ENCODE peak calls at places on chromosome 19, in eight cellular contexts. C is GM23338, U is HCT116, R is endothelial cell of umbilical vein, O is K562, X is H1, V is HepG2, Q is GM12878. B is an unnamed sample.

GRCh38 chr19:511101-511841 is 4.0 kb downstream of the TPGS1 start:
- DNase-seq in X (no peak), V (no peak), R (peak; percentile 71), C (no peak), Q (no peak), O (peak; percentile 15), U (peak; percentile 83), B (no peak)

GRCh38 chr19:32291876-32292275 is 53.5 kb upstream of the ZNF507 start:
- DNase-seq in X (no peak), C (no peak), O (no peak), Q (no peak), R (no peak), V (no peak), U (no peak), B (no peak)

GRCh38 chr19:33434090-33434885 is 60.8 kb downstream of the CEBPG start:
- DNase-seq in C (no peak), O (no peak), V (no peak), U (no peak), X (no peak), Q (no peak), R (no peak), B (no peak)

GRCh38 chr19:39409207-39409885 is 2.7 kb downstream of the ZFP36 start:
- DNase-seq in O (peak; percentile 66), Q (no peak), C (peak; percentile 99), U (peak; percentile 90), R (peak; percentile 55), X (peak; percentile 73), V (peak; percentile 61), B (no peak)

GRCh38 chr19:55563261-55563690 is 17.4 kb downstream of the ZNF579 start:
- DNase-seq in Q (no peak), O (no peak), U (no peak), R (no peak), V (no peak), C (no peak), X (no peak), B (no peak)

GRCh38 chr19:35533822-35534521 is 716 bp downstream of the GAPDHS start:
- DNase-seq in C (peak; percentile 82), R (no peak), Q (no peak), X (no peak), V (peak; percentile 23), U (no peak), O (no peak), B (no peak)

GRCh38 chr19:28292822-28293500 is 920.0 kb downstream of the UQCRFS1 start:
- DNase-seq in Q (no peak), V (no peak), O (no peak), C (peak; percentile 72), R (peak; percentile 30), U (no peak), X (no peak), B (no peak)

GRCh38 chr19:19115954-19116353 is 22.3 kb downstream of the TMEM161A start:
- DNase-seq in R (no peak), V (peak; percentile 45), C (peak; percentile 89), O (peak; percentile 72), Q (no peak), X (no peak), U (no peak), B (no peak)

GRCh38 chr19:19997656-19998268 is 41.5 kb downstream of the ZNF682 start:
- DNase-seq in Q (no peak), X (peak; percentile 47), V (no peak), U (no peak), O (peak; percentile 18), R (no peak), C (peak; percentile 81), B (no peak)

GRCh38 chr19:19111138-19111835 is 27.0 kb downstream of the TMEM161A start:
- DNase-seq in U (no peak), C (peak; percentile 57), R (no peak), O (no peak), Q (no peak), V (no peak), X (no peak), B (no peak)

GRCh38 chr19:35056513-35057063 is 15.1 kb downstream of the HPN start:
- DNase-seq in U (no peak), Q (no peak), V (no peak), O (no peak), X (no peak), R (no peak), C (no peak), B (no peak)

GRCh38 chr19:48292798-48293197 is 22.9 kb downstream of the ZNF114 start:
- DNase-seq in O (no peak), C (no peak), U (no peak), V (no peak), X (no peak), Q (no peak), R (no peak), B (no peak)

GRCh38 chr19:11338164-11338563 is 1.3 kb downstream of the RAB3D start:
- DNase-seq in U (no peak), V (no peak), R (no peak), X (no peak), O (no peak), Q (no peak), C (no peak), B (no peak)

GRCh38 chr19:3175761-3176714 is 2.5 kb upstream of the S1PR4 start:
- DNase-seq in U (peak; percentile 65), Q (peak; percentile 57), V (no peak), O (no peak), C (no peak), X (no peak), R (no peak), B (no peak)

GRCh38 chr19:4342421-4343055 is 824 bp upstream of the MPND start:
- DNase-seq in X (peak; percentile 97), C (peak; percentile 100), U (peak; percentile 100), O (peak; percentile 96), Q (peak; percentile 100), R (peak; percentile 100), V (peak; percentile 100), B (peak; percentile 99)

GRCh38 chr19:3034845-3035541 is 5.9 kb upstream of the TLE2 start:
- DNase-seq in X (no peak), C (peak; percentile 53), U (no peak), Q (peak; percentile 1), V (no peak), O (no peak), R (no peak), B (no peak)

GRCh38 chr19:1465191-1466016 is 13.6 kb downstream of the C19orf25 start:
- DNase-seq in R (peak; percentile 41), O (no peak), V (no peak), C (peak; percentile 78), Q (no peak), X (no peak), U (no peak), B (no peak)

GRCh38 chr19:4304509-4305252 is at the start of gene FSD1:
- DNase-seq in V (no peak), R (peak; percentile 47), U (no peak), C (peak; percentile 88), Q (no peak), X (peak; percentile 39), O (peak; percentile 96), B (no peak)

GRCh38 chr19:508204-509150 is 1.2 kb downstream of the TPGS1 start:
- DNase-seq in U (no peak), X (no peak), O (no peak), Q (no peak), V (no peak), R (no peak), C (no peak), B (no peak)

GRCh38 chr19:2636897-2637683 is 65.4 kb downstream of the GNG7 start:
- DNase-seq in C (peak; percentile 75), O (peak; percentile 87), U (no peak), R (peak; percentile 43), X (no peak), Q (no peak), V (peak; percentile 34), B (no peak)

GRCh38 chr19:447816-448546 is 12.9 kb downstream of the SHC2 start:
- DNase-seq in C (no peak), R (no peak), O (no peak), Q (no peak), U (no peak), V (no peak), X (no peak), B (no peak)

GRCh38 chr19:40596608-40597328 is 4.4 kb upstream of the LTBP4 start:
- DNase-seq in X (no peak), O (peak; percentile 96), C (peak; percentile 80), V (peak; percentile 45), U (peak; percentile 67), R (peak; percentile 60), Q (no peak), B (no peak)

GRCh38 chr19:13034636-13035035 is 39.4 kb downstream of the NFIX start:
- DNase-seq in U (no peak), O (no peak), Q (no peak), X (no peak), C (no peak), R (no peak), V (no peak), B (no peak)

DNA sequence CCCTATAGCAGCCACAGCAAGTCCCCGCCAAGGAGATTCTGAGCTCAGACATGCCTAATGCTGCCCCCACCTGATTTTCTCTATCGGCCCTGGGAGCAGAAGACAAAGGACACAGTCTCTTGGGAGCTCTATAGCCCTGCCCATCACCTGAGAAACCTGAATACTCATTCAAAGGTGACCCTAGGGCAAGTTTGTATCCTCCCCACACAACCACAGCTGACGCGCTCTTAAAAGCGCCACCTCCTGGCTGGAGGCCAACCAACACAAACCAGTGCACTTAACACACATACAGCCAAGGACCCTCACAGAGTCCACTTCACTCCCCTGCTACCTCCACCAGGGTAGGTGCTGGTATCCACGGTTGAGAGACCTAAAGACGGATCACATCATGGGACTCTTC is 8.8 kb upstream of the IGFL4 start:
- DNase-seq in R (no peak), U (no peak), C (peak; percentile 89), Q (no peak), O (no peak), X (peak; percentile 27), V (no peak), B (no peak)
- TF ChIP-seq EZH2 in R (no peak), U (no peak), C (no peak), Q (no peak), O (no peak), X (no peak), V (no peak), B (no peak)

GRCh38 chr19:9917322-9917721 is 19.0 kb downstream of the OLFM2 start:
- DNase-seq in O (peak; percentile 80), V (peak; percentile 51), X (no peak), R (peak; percentile 52), Q (no peak), C (peak; percentile 91), U (peak; percentile 42), B (no peak)
- TF ChIP-seq POLR2AphosphoS5 in O (no peak), V (no peak), X (no peak), R (no peak), Q (no peak), C (no peak), U (no peak), B (peak; percentile 35)

DNA sequence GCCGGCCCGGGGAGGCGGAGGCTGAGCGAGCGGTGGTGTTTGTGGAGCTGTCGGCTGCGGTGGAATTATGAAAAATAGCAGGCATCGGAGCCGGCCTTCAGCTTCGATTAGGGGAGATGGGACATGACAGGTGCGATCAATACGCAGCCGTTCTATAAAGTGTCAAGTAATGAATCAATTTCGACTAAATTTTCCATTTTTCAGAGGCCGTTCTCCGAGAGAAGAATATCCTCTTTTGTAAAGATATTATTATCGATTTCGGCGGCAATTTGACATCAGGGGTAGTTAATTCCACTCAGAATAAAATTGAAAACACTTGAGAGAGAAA is 4.8 kb upstream of the ERFL start:
- DNase-seq in V (no peak), Q (no peak), O (no peak), C (no peak), X (no peak), U (no peak), R (no peak), B (no peak)
- TF ChIP-seq EZH2 in V (peak; percentile 8), Q (no peak), O (no peak), C (no peak), X (peak; percentile 31), U (no peak), R (peak; percentile 49), B (no peak)

GRCh38 chr19:17109962-17110598 is 34.5 kb downstream of the MYO9B start:
- DNase-seq in O (no peak), U (no peak), V (no peak), R (no peak), X (no peak), C (no peak), Q (peak; percentile 72), B (no peak)
- TF ChIP-seq POLR2AphosphoS5 in O (no peak), U (no peak), V (no peak), R (no peak), X (no peak), C (no peak), Q (peak; percentile 20), B (no peak)